ENCODE peak calls at places on chromosomes 16 and 17, in ten cellular contexts. D is iPS DF 6.9; F is cardiac muscle cell; Q is effector memory CD4-positive, alpha-beta T cell; V is HCT116; J is AG10803; X is heart right ventricle; B is choroid plexus epithelial cell; Y is CD4-positive, CD25-positive, alpha-beta regulatory T cell; M is GM06990. E is an unnamed sample.

GRCh38 chr16:83744521-83744981 is 63.2 kb upstream of the HSBP1 start:
- DNase-seq in M (no peak), B (peak), F (no peak), V (no peak), Y (no peak), X (peak), J (peak), Q (no peak), D (no peak), E (no peak)

GRCh38 chr16:2867987-2868789 is 10.2 kb upstream of the PRSS22 start:
- DNase-seq in D (peak), F (peak), V (peak), J (peak), X (peak), Y (peak), M (peak), B (peak), Q (peak), E (peak)

GRCh38 chr16:12618515-12618914 is 185.2 kb downstream of the CPPED1 start:
- DNase-seq in V (no peak), B (no peak), X (no peak), J (no peak), M (no peak), F (no peak), Y (no peak), Q (no peak), D (no peak), E (no peak)

GRCh38 chr16:56713794-56714193 is 16.1 kb upstream of the NUP93 start:
- DNase-seq in M (no peak), F (no peak), Q (no peak), Y (no peak), X (no peak), D (no peak), B (no peak), V (no peak), J (no peak), E (no peak)

GRCh38 chr17:77666881-77667395 is 291.6 kb upstream of the TNRC6C start:
- DNase-seq in M (peak), X (no peak), D (no peak), J (no peak), Y (peak), F (no peak), Q (peak), B (no peak), V (no peak), E (no peak)

GRCh38 chr16:88338111-88338510 is 44.6 kb upstream of the ZNF469 start:
- DNase-seq in X (no peak), F (peak), J (no peak), D (peak), B (no peak), Q (no peak), Y (no peak), M (no peak), V (no peak), E (no peak)

GRCh38 chr17:11986939-11987329 is 10.3 kb downstream of the ZNF18 start:
- DNase-seq in Q (no peak), V (peak), M (no peak), D (no peak), F (peak), B (peak), Y (no peak), J (peak), X (no peak), E (no peak)

GRCh38 chr16:2054543-2055245 is 6.9 kb downstream of the TSC2 start:
- DNase-seq in J (no peak), D (no peak), M (no peak), Y (no peak), Q (no peak), F (no peak), V (no peak), B (no peak), X (no peak), E (peak)

GRCh38 chr17:80605326-80606066 is 60.9 kb downstream of the RPTOR start:
- DNase-seq in Y (no peak), D (no peak), Q (no peak), V (no peak), B (no peak), J (no peak), F (no peak), M (peak), X (no peak), E (no peak)

GRCh38 chr17:34709108-34709779 is 129.9 kb downstream of the TMEM132E start:
- DNase-seq in D (no peak), M (no peak), F (peak), X (no peak), B (no peak), V (no peak), Q (no peak), Y (no peak), J (no peak), E (no peak)

GRCh38 chr17:20241855-20242254 is 225.5 kb downstream of the LGALS9B start:
- DNase-seq in V (no peak), B (no peak), Q (no peak), Y (no peak), X (no peak), M (no peak), F (no peak), D (no peak), J (no peak), E (no peak)

GRCh38 chr17:60391419-60392041 is 403 bp downstream of the USP32 start:
- DNase-seq in Y (no peak), B (no peak), D (no peak), V (no peak), J (peak), F (peak), X (no peak), M (no peak), Q (no peak), E (no peak)

GRCh38 chr16:64910351-64910750 is 211.5 kb downstream of the CDH11 start:
- DNase-seq in M (no peak), B (peak), Q (no peak), D (no peak), X (peak), Y (no peak), J (peak), V (no peak), F (no peak), E (no peak)

GRCh38 chr16:17173134-17173729 is 297.5 kb downstream of the XYLT1 start:
- DNase-seq in Y (no peak), B (peak), J (peak), V (no peak), X (no peak), D (no peak), M (no peak), Q (no peak), F (no peak), E (no peak)

GRCh38 chr17:1203111-1203966 is 23.6 kb upstream of the ABR start:
- DNase-seq in B (peak), X (peak), D (no peak), M (peak), F (peak), V (no peak), Y (peak), J (peak), Q (peak), E (no peak)

GRCh38 chr16:1887711-1888354 is 15.9 kb upstream of the MEIOB start:
- DNase-seq in B (no peak), J (no peak), M (no peak), D (no peak), Y (no peak), X (no peak), V (no peak), F (no peak), Q (no peak), E (no peak)

GRCh38 chr16:25037632-25038031 is 22.5 kb upstream of the ARHGAP17 start:
- DNase-seq in V (no peak), D (no peak), M (no peak), B (no peak), X (no peak), J (no peak), F (no peak), Y (no peak), Q (no peak), E (no peak)

GRCh38 chr17:63675231-63675606 is 24.7 kb downstream of the LIMD2 start:
- DNase-seq in V (no peak), X (no peak), M (no peak), Y (no peak), J (no peak), F (no peak), Q (no peak), D (no peak), B (peak), E (no peak)

GRCh38 chr17:63039899-63040602 is 74.0 kb downstream of the TANC2 start:
- DNase-seq in X (no peak), B (peak), J (peak), D (no peak), F (no peak), Y (no peak), Q (no peak), V (peak), M (no peak), E (no peak)

GRCh38 chr17:81701288-81702071 is 1.7 kb upstream of the MRPL12 start:
- DNase-seq in Y (no peak), B (no peak), Q (no peak), X (no peak), V (no peak), J (no peak), D (no peak), M (no peak), F (no peak), E (no peak)

GRCh38 chr16:58280846-58281301 is 14.0 kb downstream of the PRSS54 start:
- DNase-seq in Q (no peak), D (no peak), V (no peak), Y (no peak), M (no peak), B (peak), F (no peak), X (no peak), J (peak), E (no peak)

GRCh38 chr16:1533443-1533951 is at the start of gene TMEM204:
- DNase-seq in X (peak), Q (no peak), M (no peak), V (no peak), F (no peak), D (no peak), J (peak), B (peak), Y (no peak), E (no peak)

GRCh38 chr17:16023881-16024280 is 24.3 kb downstream of the TTC19 start:
- DNase-seq in Y (no peak), V (no peak), Q (no peak), J (no peak), M (no peak), B (no peak), F (no peak), D (no peak), X (no peak), E (no peak)

GRCh38 chr16:24255446-24256352 is at the start of gene CACNG3:
- DNase-seq in Y (peak), V (no peak), D (peak), Q (peak), F (peak), X (peak), J (peak), B (peak), M (peak), E (peak)

GRCh38 chr17:79981661-79982101 is 54.0 kb downstream of the TBC1D16 start:
- DNase-seq in Y (no peak), J (no peak), F (no peak), B (no peak), V (no peak), D (no peak), Q (no peak), M (no peak), X (no peak), E (no peak)

GRCh38 chr17:82244413-82245140 is 15.7 kb downstream of the SLC16A3 start:
- DNase-seq in B (peak), X (no peak), M (no peak), Y (no peak), V (no peak), Q (no peak), D (no peak), J (peak), F (no peak), E (no peak)

GRCh38 chr17:60149691-60150582 is at the start of gene CA4:
- DNase-seq in D (no peak), J (no peak), Y (no peak), X (peak), Q (no peak), F (peak), B (no peak), M (no peak), V (no peak), E (no peak)

GRCh38 chr17:52079496-52079895 is 79.0 kb downstream of the CA10 start:
- DNase-seq in Q (no peak), X (no peak), B (no peak), V (no peak), M (no peak), Y (no peak), D (no peak), F (no peak), J (no peak), E (no peak)

GRCh38 chr16:69097425-69097824 is 8.0 kb upstream of the HAS3 start:
- DNase-seq in Q (no peak), X (no peak), Y (no peak), B (no peak), J (no peak), V (no peak), M (no peak), D (no peak), F (no peak), E (no peak)

GRCh38 chr17:79043931-79044320 is 20.0 kb downstream of the C1QTNF1 start:
- DNase-seq in V (no peak), Y (no peak), X (no peak), J (no peak), M (no peak), Q (no peak), D (no peak), B (no peak), F (no peak), E (no peak)

GRCh38 chr17:7435676-7436555 is 681 bp downstream of the TMEM102 start:
- DNase-seq in M (peak), D (no peak), X (peak), Y (peak), Q (peak), V (peak), F (peak), B (no peak), J (no peak), E (no peak)

GRCh38 chr17:76725580-76726230 is 701 bp downstream of the JMJD6 start:
- DNase-seq in M (peak), B (no peak), Q (peak), Y (peak), D (no peak), X (peak), J (peak), V (no peak), F (peak), E (no peak)

GRCh38 chr17:78416791-78417530 is 38.5 kb downstream of the PGS1 start:
- DNase-seq in J (no peak), V (no peak), M (no peak), Y (no peak), B (peak), Q (no peak), F (no peak), D (no peak), X (no peak), E (no peak)

GRCh38 chr17:18182978-18183333 is 672 bp upstream of the ALKBH5 start:
- DNase-seq in D (no peak), M (peak), F (peak), J (peak), V (no peak), Y (peak), X (peak), B (no peak), Q (peak), E (no peak)

GRCh38 chr16:30541502-30542329 is 7.1 kb upstream of the ZNF747 start:
- DNase-seq in Q (no peak), V (no peak), D (no peak), X (no peak), J (peak), B (peak), Y (no peak), M (no peak), F (peak), E (no peak)

GRCh38 chr16:228917-229730 is at the start of gene LUC7L:
- DNase-seq in J (peak), F (peak), B (peak), D (peak), Y (peak), V (peak), M (peak), Q (peak), X (peak), E (no peak)

GRCh38 chr17:1783271-1783670 is 21.4 kb downstream of the SERPINF1 start:
- DNase-seq in F (no peak), Q (no peak), D (no peak), Y (no peak), V (no peak), J (peak), B (no peak), X (peak), M (no peak), E (no peak)

GRCh38 chr17:80195671-80196529 is 24.2 kb downstream of the SGSH start:
- DNase-seq in M (no peak), Y (peak), Q (peak), V (no peak), D (peak), F (peak), X (no peak), B (peak), J (no peak), E (no peak)

GRCh38 chr17:75111777-75112176 is 2.0 kb downstream of the ARMC7 start:
- DNase-seq in Q (no peak), J (no peak), X (no peak), Y (no peak), F (no peak), B (no peak), V (no peak), D (no peak), M (no peak), E (no peak)

GRCh38 chr17:49439305-49439672 is 24.6 kb upstream of the PHB1 start:
- DNase-seq in B (no peak), F (no peak), V (no peak), Y (no peak), M (no peak), Q (no peak), X (no peak), J (no peak), D (no peak), E (no peak)
- H3K4me3 ChIP-seq in B (no peak), F (no peak), V (no peak), Y (no peak), M (no peak), Q (no peak), X (no peak), J (no peak), D (no peak), E (no peak)

GRCh38 chr16:66874079-66874775 is 6.1 kb upstream of the PDP2 start:
- DNase-seq in Y (no peak), V (no peak), D (no peak), F (no peak), Q (no peak), B (peak), J (peak), X (no peak), M (no peak), E (no peak)

GRCh38 chr16:66871840-66872239 is 8.5 kb upstream of the PDP2 start:
- DNase-seq in X (no peak), B (no peak), J (no peak), Y (no peak), F (no peak), M (no peak), V (no peak), D (no peak), Q (no peak), E (no peak)

GRCh38 chr16:66873685-66874055 is 6.6 kb upstream of the PDP2 start:
- DNase-seq in X (no peak), F (no peak), V (no peak), B (no peak), J (no peak), M (no peak), D (no peak), Q (no peak), Y (no peak), E (no peak)

GRCh38 chr16:66872927-66873684 is 7.2 kb upstream of the PDP2 start:
- DNase-seq in F (peak), J (peak), X (peak), V (peak), D (peak), Y (peak), Q (peak), M (peak), B (peak), E (peak)

DNA sequence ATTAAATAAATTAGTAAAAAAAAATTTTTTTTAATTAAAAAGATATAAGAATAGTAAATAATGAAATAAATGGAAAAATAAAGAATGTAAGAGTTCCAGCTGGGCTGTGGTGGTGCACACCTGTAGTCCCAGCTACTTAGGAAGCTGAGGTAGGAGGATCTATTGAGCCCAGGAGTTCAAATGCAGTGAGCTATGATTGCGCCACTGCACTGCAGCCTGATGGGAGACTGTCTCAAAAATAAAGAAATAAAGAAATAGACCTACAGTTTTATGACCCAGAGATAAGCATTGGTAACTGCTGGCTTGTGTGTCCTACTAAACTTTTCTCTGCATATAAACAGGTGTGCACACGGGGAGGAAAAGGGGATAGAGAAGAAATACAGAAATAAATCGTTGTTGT is 7.8 kb upstream of the PDP2 start:
- DNase-seq in X (no peak), J (no peak), V (no peak), Q (no peak), M (no peak), F (no peak), Y (no peak), B (peak), D (no peak), E (no peak)
- H3K4me3 ChIP-seq in X (peak), J (peak), V (peak), Q (peak), M (peak), F (no peak), Y (peak), B (peak), D (peak), E (peak)

GRCh38 chr17:57040571-57040970 is 44.5 kb upstream of the AKAP1 start:
- DNase-seq in J (no peak), D (no peak), M (no peak), Q (no peak), F (no peak), B (no peak), X (no peak), Y (no peak), V (no peak), E (no peak)
- H3K4me3 ChIP-seq in J (no peak), D (no peak), M (no peak), Q (no peak), F (no peak), B (no peak), X (no peak), Y (no peak), V (no peak), E (no peak)

DNA sequence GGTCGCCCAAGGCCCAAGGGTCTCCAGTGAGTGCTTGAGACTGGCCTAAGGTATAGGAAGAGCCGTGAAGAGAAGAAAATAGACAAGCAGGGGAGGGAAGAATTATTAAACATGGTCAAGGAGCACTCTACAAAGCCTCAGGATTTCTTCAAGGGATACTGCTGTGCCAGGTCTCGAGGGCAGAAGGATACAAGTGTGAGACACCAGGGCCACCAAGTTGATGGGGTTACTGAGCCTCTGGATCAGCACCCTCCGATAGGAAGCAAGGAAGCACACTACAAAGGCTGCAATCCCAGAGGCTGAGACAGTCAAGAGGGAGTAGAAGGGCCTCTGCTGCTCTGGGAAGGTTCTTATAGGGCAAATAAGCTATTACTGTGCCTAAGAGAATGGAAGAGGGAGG is 6.5 kb downstream of the SUPT4H1 start:
- DNase-seq in Y (no peak), B (no peak), V (no peak), J (no peak), M (no peak), Q (no peak), D (no peak), F (no peak), X (no peak), E (no peak)
- H3K4me3 ChIP-seq in Y (peak), B (no peak), V (no peak), J (no peak), M (peak), Q (no peak), D (no peak), F (no peak), X (no peak), E (no peak)

DNA sequence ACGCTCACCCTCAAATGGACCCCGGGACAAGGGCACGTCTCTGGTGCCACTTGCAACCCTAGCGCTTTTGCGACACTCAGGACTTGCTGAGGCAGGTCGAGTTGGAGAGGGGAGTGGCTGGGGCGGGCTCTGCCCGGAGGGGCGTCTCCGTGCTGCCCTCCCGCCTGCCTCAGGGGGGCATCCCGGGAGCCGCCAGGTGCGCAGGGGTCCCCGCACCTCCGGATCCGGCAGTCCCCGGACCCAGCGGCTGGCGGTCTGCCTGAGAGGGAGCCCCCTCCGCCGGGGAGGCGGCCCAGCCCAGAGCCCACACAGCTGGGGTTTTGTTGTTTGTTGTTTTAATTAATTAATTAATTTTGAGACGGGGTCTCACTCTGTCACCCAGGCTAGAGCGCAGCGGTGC is at the start of gene SLC52A1:
- DNase-seq in V (no peak), F (no peak), B (no peak), D (no peak), Y (no peak), M (no peak), Q (no peak), J (no peak), X (no peak), E (no peak)
- H3K4me3 ChIP-seq in V (no peak), F (no peak), B (no peak), D (peak), Y (no peak), M (no peak), Q (no peak), J (peak), X (peak), E (no peak)

E was measured in LNCaP clone FGC.